ENCODE peak calls at places on chromosomes 12 and 14, in six cellular contexts. One of them, this sample, is unnamed.

GRCh38 chr12:93062100-93062419 is 133.0 kb upstream of the EEA1 start:
- DNase-seq in naive thymus-derived CD4-positive, alpha-beta T cell: no peak
- DNase-seq in stomach: no peak
- DNase-seq in neuronal stem cell: no peak
- DNase-seq in vagina: no peak
- DNase-seq in cardiac muscle cell: no peak
- DNase-seq in this sample: no peak

GRCh38 chr12:65082411-65082810 is 38.7 kb downstream of the WIF1 start:
- DNase-seq in naive thymus-derived CD4-positive, alpha-beta T cell: no peak
- DNase-seq in stomach: no peak
- DNase-seq in neuronal stem cell: no peak
- DNase-seq in cardiac muscle cell: no peak
- DNase-seq in vagina: no peak
- DNase-seq in this sample: no peak

GRCh38 chr14:53742226-53742607 is 214.4 kb downstream of the BMP4 start:
- DNase-seq in cardiac muscle cell: no peak
- DNase-seq in neuronal stem cell: peak; percentile 42
- DNase-seq in stomach: no peak
- DNase-seq in naive thymus-derived CD4-positive, alpha-beta T cell: no peak
- DNase-seq in vagina: no peak
- DNase-seq in this sample: no peak

GRCh38 chr12:24088751-24089150 is 139.3 kb upstream of the SOX5 start:
- DNase-seq in vagina: no peak
- DNase-seq in neuronal stem cell: no peak
- DNase-seq in stomach: no peak
- DNase-seq in cardiac muscle cell: no peak
- DNase-seq in naive thymus-derived CD4-positive, alpha-beta T cell: no peak
- DNase-seq in this sample: no peak

GRCh38 chr14:92495041-92495440 is 18.5 kb upstream of the RIN3 start:
- DNase-seq in vagina: no peak
- DNase-seq in neuronal stem cell: no peak
- DNase-seq in cardiac muscle cell: no peak
- DNase-seq in stomach: no peak
- DNase-seq in naive thymus-derived CD4-positive, alpha-beta T cell: no peak
- DNase-seq in this sample: no peak

GRCh38 chr12:27273114-27273513 is 29.0 kb downstream of the STK38L start:
- DNase-seq in vagina: no peak
- DNase-seq in stomach: no peak
- DNase-seq in neuronal stem cell: no peak
- DNase-seq in cardiac muscle cell: no peak
- DNase-seq in naive thymus-derived CD4-positive, alpha-beta T cell: no peak
- DNase-seq in this sample: no peak

GRCh38 chr14:68285421-68286179 is 466.0 kb downstream of the RAD51B start:
- DNase-seq in cardiac muscle cell: no peak
- DNase-seq in vagina: no peak
- DNase-seq in stomach: no peak
- DNase-seq in naive thymus-derived CD4-positive, alpha-beta T cell: peak; percentile 56
- DNase-seq in neuronal stem cell: no peak
- DNase-seq in this sample: no peak

GRCh38 chr14:23626946-23627345 is 9.2 kb upstream of the DHRS2 start:
- DNase-seq in vagina: peak; percentile 67
- DNase-seq in cardiac muscle cell: no peak
- DNase-seq in naive thymus-derived CD4-positive, alpha-beta T cell: no peak
- DNase-seq in stomach: no peak
- DNase-seq in neuronal stem cell: no peak
- DNase-seq in this sample: no peak

GRCh38 chr14:21072102-21072501 is 2.0 kb downstream of the ARHGEF40 start:
- DNase-seq in stomach: no peak
- DNase-seq in naive thymus-derived CD4-positive, alpha-beta T cell: no peak
- DNase-seq in neuronal stem cell: no peak
- DNase-seq in vagina: no peak
- DNase-seq in cardiac muscle cell: no peak
- DNase-seq in this sample: no peak

GRCh38 chr14:57549765-57550420 is 56.2 kb upstream of the CCDC198 start:
- DNase-seq in naive thymus-derived CD4-positive, alpha-beta T cell: no peak
- DNase-seq in neuronal stem cell: no peak
- DNase-seq in stomach: no peak
- DNase-seq in vagina: no peak
- DNase-seq in cardiac muscle cell: peak; percentile 15
- DNase-seq in this sample: no peak

GRCh38 chr12:122635471-122635870 is 67.7 kb downstream of the HCAR2 start:
- DNase-seq in vagina: no peak
- DNase-seq in neuronal stem cell: no peak
- DNase-seq in stomach: no peak
- DNase-seq in cardiac muscle cell: no peak
- DNase-seq in naive thymus-derived CD4-positive, alpha-beta T cell: no peak
- DNase-seq in this sample: no peak

GRCh38 chr12:86826051-86826450 is 569.9 kb upstream of the MGAT4C start:
- DNase-seq in cardiac muscle cell: no peak
- DNase-seq in stomach: no peak
- DNase-seq in neuronal stem cell: no peak
- DNase-seq in naive thymus-derived CD4-positive, alpha-beta T cell: no peak
- DNase-seq in vagina: no peak
- DNase-seq in this sample: no peak

GRCh38 chr12:21891763-21892217 is 49.4 kb downstream of the ABCC9 start:
- DNase-seq in cardiac muscle cell: no peak
- DNase-seq in neuronal stem cell: no peak
- DNase-seq in naive thymus-derived CD4-positive, alpha-beta T cell: no peak
- DNase-seq in vagina: no peak
- DNase-seq in stomach: no peak
- DNase-seq in this sample: no peak

GRCh38 chr12:105852496-105852895 is 286.3 kb downstream of the NUAK1 start:
- DNase-seq in stomach: no peak
- DNase-seq in neuronal stem cell: no peak
- DNase-seq in cardiac muscle cell: no peak
- DNase-seq in vagina: no peak
- DNase-seq in naive thymus-derived CD4-positive, alpha-beta T cell: no peak
- DNase-seq in this sample: no peak

DNA sequence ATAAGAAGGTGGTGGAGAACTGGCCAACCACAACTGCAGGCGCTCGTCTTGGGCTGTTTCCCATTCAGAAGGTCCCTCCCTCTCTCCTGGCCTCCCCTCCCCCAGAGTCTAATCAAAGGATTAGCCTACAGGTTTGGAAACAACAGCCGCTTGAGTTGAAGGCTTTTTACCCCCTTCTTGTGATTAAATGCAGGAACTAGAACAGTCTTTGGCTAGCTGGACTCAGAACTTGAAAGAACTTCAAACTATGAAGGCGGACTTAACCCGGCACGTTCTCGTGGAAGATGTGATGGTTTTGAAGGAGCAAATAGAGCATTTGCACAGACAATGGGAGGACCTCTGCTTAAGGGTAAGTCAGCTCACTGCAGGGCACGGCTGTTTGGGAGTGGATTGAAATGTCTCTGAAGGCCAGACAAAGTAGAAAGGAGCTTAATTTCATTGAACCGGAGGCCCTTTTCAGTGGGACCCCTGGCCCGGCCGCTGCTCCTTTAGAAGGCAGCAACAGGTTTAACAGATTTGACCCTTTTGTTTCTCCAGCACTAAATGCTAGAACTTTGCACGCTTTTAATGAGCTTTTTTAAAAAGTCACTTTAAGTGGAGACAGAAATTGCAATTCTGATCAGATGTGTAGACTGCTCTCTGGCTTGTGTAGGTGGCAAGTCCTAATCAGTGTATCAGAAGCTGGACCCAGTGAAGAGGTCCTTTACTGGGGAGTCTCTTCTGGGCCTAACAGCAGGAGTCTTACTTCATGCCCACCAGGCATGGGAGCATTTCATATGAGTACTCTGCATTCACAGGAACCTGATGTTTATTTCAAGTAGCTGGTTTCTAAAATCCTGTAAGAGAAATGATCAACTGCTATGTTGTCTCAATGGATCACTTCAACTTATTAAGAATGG is 107.7 kb downstream of the ESR2 start:
- DNase-seq in neuronal stem cell: peak; percentile 57
- DNase-seq in vagina: no peak
- DNase-seq in stomach: peak; percentile 70
- DNase-seq in cardiac muscle cell: peak; percentile 49
- DNase-seq in naive thymus-derived CD4-positive, alpha-beta T cell: no peak
- DNase-seq in this sample: no peak
- H3K4me3 ChIP-seq in neuronal stem cell: no peak overlapping the region
- H3K4me3 ChIP-seq in vagina: no peak overlapping the region
- H3K4me3 ChIP-seq in stomach: peak overlapping the region; percentile 33
- H3K4me3 ChIP-seq in cardiac muscle cell: peak overlapping the region; percentile 25
- H3K4me3 ChIP-seq in naive thymus-derived CD4-positive, alpha-beta T cell: no peak overlapping the region
- H3K4me3 ChIP-seq in this sample: no peak overlapping the region

DNA sequence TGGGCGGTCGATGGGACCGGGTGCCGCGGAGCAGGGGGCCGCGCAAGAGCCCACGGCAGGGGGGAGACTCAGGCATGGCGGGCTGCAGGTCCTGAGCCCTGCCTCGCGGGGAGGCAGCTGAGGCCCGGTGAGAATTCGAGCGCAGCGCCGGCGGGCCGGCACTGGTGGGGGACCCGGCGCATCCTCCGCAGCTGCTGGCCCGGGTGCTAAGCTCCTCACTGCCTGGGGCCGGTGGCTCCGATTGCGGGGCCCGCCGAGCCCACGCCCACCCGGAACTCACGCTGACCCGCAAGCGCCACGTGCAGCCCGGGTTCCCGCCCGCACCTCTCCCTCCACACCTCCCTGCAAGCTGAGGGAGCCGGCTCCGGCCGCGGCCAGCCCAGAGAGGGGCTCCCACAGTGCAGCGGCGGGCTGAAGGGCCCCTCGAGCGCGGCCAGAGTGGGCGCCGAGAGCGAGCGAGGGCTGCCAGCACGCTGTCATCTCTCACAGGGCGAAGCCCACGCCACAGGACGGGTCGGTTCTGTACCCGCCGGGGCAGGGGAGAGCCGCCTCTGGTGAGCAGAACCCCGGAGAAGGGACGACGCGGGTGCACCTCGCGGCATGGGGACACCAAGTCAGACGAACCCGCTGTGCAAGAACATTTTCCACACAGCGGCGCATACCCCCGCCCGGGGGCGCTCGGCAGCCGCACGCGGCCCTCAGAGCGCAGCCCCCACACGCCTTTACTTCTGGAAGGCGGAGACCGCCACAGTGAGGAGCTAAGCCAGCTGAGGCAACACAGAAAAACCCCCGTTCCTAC is 1.2 kb upstream of the SIVA1 start:
- DNase-seq in vagina: no peak
- DNase-seq in cardiac muscle cell: no peak
- DNase-seq in stomach: no peak
- DNase-seq in naive thymus-derived CD4-positive, alpha-beta T cell: peak; percentile 37
- DNase-seq in neuronal stem cell: no peak
- DNase-seq in this sample: no peak
- H3K27ac ChIP-seq in vagina: peak overlapping the region; percentile 52
- H3K27ac ChIP-seq in cardiac muscle cell: peak overlapping the region; percentile 80
- H3K27ac ChIP-seq in stomach: peak overlapping the region; percentile 84
- H3K27ac ChIP-seq in naive thymus-derived CD4-positive, alpha-beta T cell: peak overlapping the region; percentile 95
- H3K27ac ChIP-seq in neuronal stem cell: peak overlapping the region; percentile 93
- H3K27ac ChIP-seq in this sample: peak overlapping the region; percentile 96

DNA sequence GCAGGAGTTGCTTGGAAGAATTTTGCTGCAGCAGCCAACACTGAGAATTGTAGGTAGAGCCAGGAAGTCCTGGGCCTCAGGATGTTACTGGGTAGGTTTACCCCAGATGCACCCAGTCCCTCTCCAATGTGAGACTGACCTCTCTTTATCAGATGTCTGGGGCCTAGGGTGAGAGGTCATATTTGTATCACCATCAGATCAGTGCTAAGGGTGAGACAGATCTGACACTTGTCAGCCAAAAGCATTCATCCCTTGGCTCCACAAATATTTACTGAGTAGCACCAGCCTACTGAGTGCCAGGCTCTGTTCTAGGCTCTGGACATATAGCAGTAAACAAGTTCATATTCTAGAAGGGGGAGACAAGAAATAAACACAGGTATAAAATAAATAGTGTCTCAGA is 4.3 kb downstream of the TROAP start:
- DNase-seq in stomach: no peak
- DNase-seq in vagina: no peak
- DNase-seq in naive thymus-derived CD4-positive, alpha-beta T cell: no peak
- DNase-seq in cardiac muscle cell: no peak
- DNase-seq in neuronal stem cell: no peak
- DNase-seq in this sample: no peak
- H3K4me3 ChIP-seq in stomach: no peak overlapping the region
- H3K4me3 ChIP-seq in vagina: no peak overlapping the region
- H3K4me3 ChIP-seq in naive thymus-derived CD4-positive, alpha-beta T cell: no peak overlapping the region
- H3K4me3 ChIP-seq in cardiac muscle cell: no peak overlapping the region
- H3K4me3 ChIP-seq in neuronal stem cell: no peak overlapping the region
- H3K4me3 ChIP-seq in this sample: no peak overlapping the region

GRCh38 chr14:76958975-76959710 is 69.4 kb downstream of the IRF2BPL start:
- DNase-seq in neuronal stem cell: no peak
- DNase-seq in naive thymus-derived CD4-positive, alpha-beta T cell: no peak
- DNase-seq in cardiac muscle cell: peak; percentile 74
- DNase-seq in vagina: no peak
- DNase-seq in stomach: no peak
- DNase-seq in this sample: no peak
- H3K27ac ChIP-seq in neuronal stem cell: no peak overlapping the region
- H3K27ac ChIP-seq in naive thymus-derived CD4-positive, alpha-beta T cell: peak overlapping the region; percentile 27
- H3K27ac ChIP-seq in cardiac muscle cell: peak overlapping the region; percentile 92
- H3K27ac ChIP-seq in vagina: peak overlapping the region; percentile 78
- H3K27ac ChIP-seq in stomach: peak overlapping the region; percentile 74
- H3K27ac ChIP-seq in this sample: peak overlapping the region; percentile 94

DNA sequence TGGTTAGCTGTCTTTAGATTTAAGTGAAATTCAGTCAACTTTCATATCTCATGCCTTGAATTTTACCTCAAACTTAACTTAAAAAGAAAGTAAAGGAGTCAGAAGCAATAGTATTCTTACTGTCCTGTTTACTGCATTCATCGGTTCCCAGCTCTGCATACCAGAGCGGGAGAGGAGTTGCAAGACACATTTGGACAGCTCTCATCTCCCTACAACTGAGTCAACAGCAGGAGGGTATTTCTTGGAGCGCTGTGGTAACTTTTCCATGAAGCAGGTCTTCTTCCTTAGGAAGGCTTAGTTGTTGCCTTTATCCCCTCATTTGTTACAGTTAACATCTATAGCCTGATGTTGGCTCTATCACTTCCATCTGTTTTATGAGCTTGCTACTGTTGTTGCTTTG is 65.1 kb downstream of the TRMT5 start:
- DNase-seq in cardiac muscle cell: no peak
- DNase-seq in neuronal stem cell: no peak
- DNase-seq in naive thymus-derived CD4-positive, alpha-beta T cell: no peak
- DNase-seq in vagina: no peak
- DNase-seq in stomach: no peak
- DNase-seq in this sample: no peak
- H3K4me3 ChIP-seq in cardiac muscle cell: no peak overlapping the region
- H3K4me3 ChIP-seq in neuronal stem cell: no peak overlapping the region
- H3K4me3 ChIP-seq in naive thymus-derived CD4-positive, alpha-beta T cell: no peak overlapping the region
- H3K4me3 ChIP-seq in vagina: no peak overlapping the region
- H3K4me3 ChIP-seq in stomach: no peak overlapping the region
- H3K4me3 ChIP-seq in this sample: no peak overlapping the region

GRCh38 chr14:106115401-106115800 is 589.0 kb downstream of the TMEM121 start:
- DNase-seq in vagina: no peak
- DNase-seq in neuronal stem cell: no peak
- DNase-seq in stomach: no peak
- DNase-seq in naive thymus-derived CD4-positive, alpha-beta T cell: no peak
- DNase-seq in cardiac muscle cell: no peak
- DNase-seq in this sample: no peak
- H3K27ac ChIP-seq in vagina: no peak overlapping the region
- H3K27ac ChIP-seq in neuronal stem cell: no peak overlapping the region
- H3K27ac ChIP-seq in stomach: no peak overlapping the region
- H3K27ac ChIP-seq in naive thymus-derived CD4-positive, alpha-beta T cell: peak overlapping the region; percentile 76
- H3K27ac ChIP-seq in cardiac muscle cell: no peak overlapping the region
- H3K27ac ChIP-seq in this sample: no peak overlapping the region

This sample was measured in esophagus squamous epithelium.